ENCODE peak calls at places on chromosomes 12 and 14, in eight cellular contexts. Y is IMR-90, F is neuronal stem cell, A is fibroblast of lung, R is Peyer's patch, D is astrocyte, O is PC-3, B is neural progenitor cell. U is an unnamed sample.

GRCh38 chr12:51848843-51849735 is 571 bp upstream of the FIGNL2 start:
- DNase-seq in D (no peak), F (peak; percentile 74), R (no peak), O (no peak), B (peak; percentile 89), A (no peak), Y (no peak), U (no peak)

GRCh38 chr12:3090238-3091029 is 13.3 kb downstream of the TSPAN9 start:
- DNase-seq in O (no peak), D (no peak), R (no peak), B (no peak), A (no peak), F (no peak), Y (no peak), U (no peak)

GRCh38 chr12:31003861-31004640 is 69.6 kb upstream of the DDX11 start:
- DNase-seq in R (no peak), A (no peak), Y (no peak), D (no peak), B (no peak), O (no peak), F (no peak), U (no peak)

GRCh38 chr12:129097451-129097850 is 244.2 kb downstream of the GLT1D1 start:
- DNase-seq in F (no peak), R (no peak), O (no peak), D (no peak), B (no peak), Y (no peak), A (no peak), U (no peak)

GRCh38 chr14:97179573-97179972 is 382.4 kb downstream of the VRK1 start:
- DNase-seq in F (no peak), Y (no peak), A (peak; percentile 8), R (no peak), O (peak; percentile 23), B (no peak), D (no peak), U (no peak)

GRCh38 chr14:65421201-65421981 is 8.9 kb downstream of the FUT8 start:
- DNase-seq in Y (peak; percentile 78), R (no peak), D (peak; percentile 87), O (peak; percentile 74), A (peak; percentile 91), B (peak; percentile 9), F (no peak), U (no peak)

GRCh38 chr12:109999649-109999971 is 380 bp downstream of the ANKRD13A start:
- DNase-seq in B (no peak), O (no peak), A (no peak), D (no peak), R (no peak), F (no peak), Y (no peak), U (no peak)

GRCh38 chr12:58917699-58918334 is 2.5 kb downstream of the LRIG3 start:
- DNase-seq in F (no peak), A (peak; percentile 47), B (peak; percentile 47), D (no peak), Y (no peak), O (peak; percentile 22), R (no peak), U (no peak)

GRCh38 chr14:64611358-64612020 is 61.7 kb downstream of the PPP1R36 start:
- DNase-seq in O (peak; percentile 61), F (no peak), Y (peak; percentile 61), B (no peak), R (no peak), D (no peak), A (no peak), U (no peak)

GRCh38 chr14:72516936-72517408 is 376.9 kb downstream of the DPF3 start:
- DNase-seq in A (peak; percentile 77), D (peak; percentile 61), B (peak; percentile 78), R (peak; percentile 72), F (peak; percentile 75), Y (peak; percentile 91), O (peak; percentile 95), U (peak; percentile 48)

GRCh38 chr14:101039755-101040138 is 136.2 kb upstream of the RTL1 start:
- DNase-seq in A (no peak), B (no peak), F (no peak), R (no peak), D (no peak), O (no peak), Y (no peak), U (no peak)

GRCh38 chr12:54725233-54725843 is 77.2 kb upstream of the DCD start:
- DNase-seq in D (no peak), O (peak; percentile 56), B (peak; percentile 60), F (no peak), R (no peak), Y (no peak), A (no peak), U (no peak)

GRCh38 chr12:19144985-19145384 is 15.5 kb downstream of the PLEKHA5 start:
- DNase-seq in D (no peak), A (no peak), Y (no peak), B (no peak), O (no peak), R (no peak), F (no peak), U (no peak)

GRCh38 chr12:132761032-132761910 is at the start of gene ANKLE2:
- DNase-seq in F (peak; percentile 51), O (peak; percentile 60), A (peak; percentile 80), Y (peak; percentile 59), D (peak; percentile 74), B (peak; percentile 88), R (peak; percentile 68), U (peak; percentile 45)

GRCh38 chr14:43938588-43939281 is 568.3 kb downstream of the FSCB start:
- DNase-seq in B (no peak), F (no peak), R (no peak), Y (no peak), O (no peak), A (no peak), D (no peak), U (no peak)

DNA sequence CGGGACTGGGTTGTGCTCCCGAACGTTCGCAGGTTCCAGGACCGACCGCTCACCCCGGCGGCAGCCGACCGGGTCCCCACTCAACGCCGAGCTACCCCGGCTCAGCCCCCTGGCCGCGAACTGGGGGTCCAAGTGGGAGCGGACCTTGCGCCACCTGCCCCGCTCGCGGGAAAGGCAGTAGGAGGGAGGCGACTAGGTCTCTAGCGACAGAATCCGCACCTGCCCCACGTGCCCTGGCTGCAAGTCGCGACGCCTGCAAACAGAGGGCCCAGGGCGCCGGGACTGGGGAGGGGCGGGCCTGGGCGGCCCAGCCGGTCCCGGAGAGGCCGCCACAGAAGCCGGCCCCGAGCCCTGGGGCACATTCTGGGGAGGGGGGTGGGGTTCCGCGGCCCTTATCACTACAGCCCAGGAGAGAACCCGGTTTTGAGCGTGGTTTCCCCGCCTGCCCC is 239.2 kb upstream of the CPNE8 start:
- DNase-seq in B (no peak), Y (no peak), R (no peak), F (no peak), A (no peak), D (no peak), O (no peak), U (no peak)
- H3K4me3 ChIP-seq in B (no peak overlapping the region), Y (no peak overlapping the region), R (peak overlapping the region; percentile 64), F (no peak overlapping the region), A (no peak overlapping the region), D (no peak overlapping the region), O (no peak overlapping the region), U (no peak overlapping the region)

GRCh38 chr12:29004066-29004935 is 144.8 kb upstream of the FAR2 start:
- DNase-seq in O (no peak), Y (no peak), D (no peak), R (no peak), A (no peak), F (no peak), B (no peak), U (no peak)

GRCh38 chr12:28996688-28997087 is 152.4 kb upstream of the FAR2 start:
- DNase-seq in R (no peak), B (no peak), O (no peak), A (no peak), F (no peak), Y (no peak), D (no peak), U (no peak)

GRCh38 chr12:28993720-28994119 is 155.4 kb upstream of the FAR2 start:
- DNase-seq in R (no peak), B (peak; percentile 5), F (no peak), D (no peak), O (no peak), A (no peak), Y (no peak), U (no peak)

DNA sequence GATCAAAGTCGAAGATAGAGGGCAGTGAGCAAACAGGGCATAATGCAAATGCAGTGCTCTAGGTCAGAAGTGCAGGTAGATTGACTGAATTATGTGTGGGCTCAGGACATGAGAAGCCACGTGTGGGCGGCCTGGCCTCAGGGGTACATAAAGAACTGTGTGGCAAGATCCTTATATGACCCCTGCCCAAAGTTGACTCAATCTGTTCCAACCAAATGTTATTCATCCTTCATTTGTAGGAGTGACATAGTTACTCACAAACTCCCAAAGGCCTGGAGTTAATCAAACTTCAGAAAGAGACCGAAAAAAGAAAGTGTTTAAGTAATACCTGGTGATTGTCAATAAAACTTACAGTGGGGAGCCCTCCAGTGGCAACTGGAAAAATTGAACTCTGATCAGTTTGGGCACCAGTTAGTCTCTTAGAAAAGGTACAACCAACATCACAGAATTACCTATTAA is 150.4 kb upstream of the FAR2 start:
- DNase-seq in D (peak; percentile 38), Y (peak; percentile 56), O (peak; percentile 92), B (peak; percentile 10), A (peak; percentile 47), R (no peak), F (no peak), U (no peak)
- H3K27ac ChIP-seq in D (no peak overlapping the region), Y (no peak overlapping the region), O (no peak overlapping the region), B (no peak overlapping the region), A (no peak overlapping the region), R (no peak overlapping the region), F (no peak overlapping the region), U (no peak overlapping the region)

DNA sequence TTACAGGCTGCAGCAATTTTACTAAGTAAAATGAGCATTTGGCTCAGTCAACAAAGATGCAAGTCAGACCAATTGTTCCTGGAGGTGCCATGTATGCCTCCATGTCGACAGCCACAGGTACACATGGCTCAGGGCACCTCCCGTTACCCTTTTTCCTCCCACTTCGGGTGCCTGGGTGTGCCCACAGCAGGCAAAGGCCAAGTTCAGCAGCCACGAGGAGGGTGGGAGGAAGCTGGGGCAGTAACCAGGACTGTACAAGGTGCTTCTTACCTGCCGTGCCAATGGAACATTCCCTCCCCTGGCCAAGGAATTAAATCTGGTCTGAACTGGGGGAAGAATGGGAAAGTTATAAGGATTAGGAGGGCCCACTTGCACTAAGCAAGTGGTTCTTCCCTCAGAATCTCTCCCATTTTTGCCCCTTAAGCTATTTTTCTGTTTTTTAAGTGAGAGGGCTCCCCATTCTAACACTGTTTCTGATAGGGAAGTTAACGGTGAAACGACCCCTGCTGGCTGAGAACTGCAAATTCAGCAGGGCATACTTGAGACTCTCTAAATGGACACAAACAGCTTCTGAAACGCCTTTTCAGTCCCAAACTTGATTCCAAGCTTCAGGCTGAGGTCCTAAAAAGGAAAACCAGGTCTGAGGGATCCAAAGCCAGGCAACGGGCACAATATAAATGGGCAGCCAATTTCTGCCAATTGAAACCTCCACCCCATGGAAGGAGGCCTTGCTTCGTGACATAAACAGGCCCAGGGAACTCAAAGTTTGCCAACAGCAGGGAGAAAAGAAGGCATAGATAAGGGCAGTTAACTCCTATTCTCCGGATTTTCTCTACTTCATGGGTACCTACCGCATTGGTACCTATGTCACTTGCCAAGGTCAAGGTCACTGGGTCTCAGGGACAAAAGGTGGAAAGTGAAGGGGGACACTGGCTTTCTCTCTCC is 24.8 kb downstream of the CLECL1 start:
- DNase-seq in F (peak; percentile 29), B (peak; percentile 72), Y (peak; percentile 65), O (peak; percentile 61), R (peak; percentile 56), A (peak; percentile 39), D (peak; percentile 23), U (peak; percentile 54)
- H3K27me3 ChIP-seq in F (no peaks in the 10 kb centered on the region), B (no peaks in the 10 kb centered on the region), Y (no peaks in the 10 kb centered on the region), O (no peaks in the 10 kb centered on the region), R (no peaks in the 10 kb centered on the region), A (no peaks in the 10 kb centered on the region), D (no peaks in the 10 kb centered on the region), U (no peaks in the 10 kb centered on the region)

GRCh38 chr12:53696655-53697321 is 20.9 kb upstream of the ATP5MC2 start:
- DNase-seq in O (no peak), Y (no peak), A (no peak), B (no peak), D (no peak), R (no peak), F (no peak), U (no peak)
- H3K4me3 ChIP-seq in O (no peak overlapping the region), Y (no peak overlapping the region), A (no peak overlapping the region), B (peak overlapping the region; percentile 43), D (peak overlapping the region; percentile 7), R (peak overlapping the region; percentile 41), F (peak overlapping the region; percentile 23), U (no peak overlapping the region)